ENCODE peak calls at places on chromosome 5, in eight cellular contexts. M is endothelial cell of umbilical vein, X is breast epithelium, P is tibial nerve, K is neural progenitor cell, S is left lung, Q is kidney epithelial cell, F is epithelial cell of esophagus. C is an unnamed sample.

GRCh38 chr5:154166901-154167791 is 23.4 kb upstream of the GALNT10 start:
- DNase-seq in M (no peak), Q (no peak), S (no peak), P (no peak), F (peak), X (no peak), K (peak), C (no peak)

GRCh38 chr5:19986806-19987205 is 1.2 kb downstream of the CDH18 start:
- DNase-seq in K (no peak), X (no peak), M (no peak), F (no peak), S (no peak), P (no peak), Q (no peak), C (no peak)

GRCh38 chr5:2259494-2260107 is 376.9 kb upstream of the IRX4 start:
- DNase-seq in P (no peak), M (no peak), S (no peak), X (no peak), K (no peak), F (no peak), Q (no peak), C (no peak)

GRCh38 chr5:93192107-93192506 is 388.9 kb downstream of the NR2F1-AS1 start:
- DNase-seq in M (peak), Q (peak), S (no peak), K (no peak), P (no peak), X (no peak), F (peak), C (peak)

GRCh38 chr5:140672455-140673186 is 755 bp downstream of the DND1 start:
- DNase-seq in Q (no peak), S (no peak), P (no peak), K (peak), F (no peak), M (peak), X (no peak), C (no peak)

GRCh38 chr5:157547909-157548512 is 27.6 kb downstream of the ADAM19 start:
- DNase-seq in X (no peak), F (no peak), S (no peak), K (no peak), M (no peak), Q (no peak), P (no peak), C (no peak)

GRCh38 chr5:135569755-135570452 is 8.9 kb downstream of the CXCL14 start:
- DNase-seq in X (no peak), S (no peak), Q (no peak), P (no peak), F (peak), K (peak), M (peak), C (no peak)

GRCh38 chr5:114360816-114361723 is 800 bp upstream of the KCNN2 start:
- DNase-seq in X (no peak), S (no peak), F (no peak), P (no peak), K (peak), Q (no peak), M (no peak), C (no peak)

GRCh38 chr5:77943851-77944250 is 167.7 kb upstream of the TBCA start:
- DNase-seq in X (no peak), S (no peak), P (no peak), M (no peak), K (no peak), Q (no peak), F (no peak), C (no peak)

GRCh38 chr5:144103611-144104010 is 66.8 kb downstream of the YIPF5 start:
- DNase-seq in X (no peak), Q (no peak), F (no peak), S (no peak), K (no peak), M (no peak), P (no peak), C (no peak)

GRCh38 chr5:144102361-144102760 is 68.1 kb downstream of the YIPF5 start:
- DNase-seq in Q (no peak), M (no peak), X (no peak), S (no peak), P (no peak), F (no peak), K (no peak), C (no peak)

GRCh38 chr5:144102979-144103378 is 67.5 kb downstream of the YIPF5 start:
- DNase-seq in S (no peak), K (no peak), X (no peak), M (no peak), F (no peak), P (no peak), Q (no peak), C (no peak)

GRCh38 chr5:144101616-144102015 is 68.8 kb downstream of the YIPF5 start:
- DNase-seq in F (no peak), Q (no peak), K (no peak), P (no peak), M (no peak), S (no peak), X (no peak), C (no peak)

DNA sequence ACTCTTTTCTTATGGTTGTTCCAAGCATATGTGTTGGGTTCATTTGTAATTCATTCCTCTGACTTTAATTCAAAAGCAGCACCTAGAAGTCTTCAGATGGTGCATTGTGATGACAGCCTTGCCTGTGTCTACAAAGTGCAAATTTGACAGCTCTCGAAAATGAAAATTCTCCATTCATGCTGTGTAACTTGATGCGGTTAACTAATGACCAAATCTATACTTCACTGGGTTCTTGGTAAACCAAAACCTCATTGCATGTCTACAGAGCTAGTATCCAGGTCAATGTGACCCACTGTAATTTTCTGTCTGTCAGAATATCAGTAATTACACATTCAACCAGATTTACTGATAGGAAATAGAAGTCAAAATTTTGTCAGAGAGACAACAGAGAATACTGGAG is 66.4 kb downstream of the YIPF5 start:
- DNase-seq in P (no peak), Q (no peak), X (no peak), S (no peak), K (no peak), M (no peak), F (no peak), C (no peak)
- H3K4me3 ChIP-seq in P (no peak), Q (no peak), X (no peak), S (no peak), K (no peak), M (no peak), F (no peak), C (no peak)

DNA sequence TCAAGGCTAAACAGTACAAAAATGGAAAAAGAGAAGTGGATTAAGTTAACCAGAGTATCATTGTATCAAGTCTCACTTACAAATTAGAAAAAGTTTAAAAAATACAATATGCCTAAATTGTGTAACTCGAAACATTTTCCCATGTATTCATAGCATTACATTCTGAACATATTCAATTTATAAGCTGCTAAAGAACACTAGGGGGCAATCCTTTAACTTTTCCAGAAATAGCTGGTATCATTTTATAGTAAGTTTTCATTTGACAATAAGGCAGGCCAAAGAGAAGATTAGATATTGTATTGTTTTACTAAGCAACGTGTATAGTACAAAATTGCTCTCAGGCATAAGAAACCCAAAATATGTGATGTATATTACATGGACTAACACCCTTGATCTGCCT is 234.6 kb downstream of the ADGRV1 start:
- DNase-seq in Q (no peak), P (no peak), F (no peak), M (peak), K (no peak), X (no peak), S (no peak), C (no peak)
- TF ChIP-seq CTCF in Q (no peak), P (no peak), F (no peak), M (no peak), K (no peak), X (no peak), S (no peak), C (peak)

GRCh38 chr5:146400206-146400605 is 46.9 kb upstream of the TCERG1 start:
- DNase-seq in M (no peak), Q (no peak), S (no peak), F (no peak), P (no peak), K (no peak), X (no peak), C (no peak)
- H3K4me3 ChIP-seq in M (no peak), Q (no peak), S (no peak), F (no peak), P (no peak), K (no peak), X (no peak), C (no peak)

GRCh38 chr5:112604741-112605390 is 132.8 kb upstream of the APC start:
- DNase-seq in S (no peak), Q (no peak), M (peak), P (no peak), K (peak), X (no peak), F (peak), C (no peak)
- TF ChIP-seq CTCF in S (no peak), Q (peak), M (no peak), P (no peak), K (peak), X (no peak), F (no peak), C (peak)

DNA sequence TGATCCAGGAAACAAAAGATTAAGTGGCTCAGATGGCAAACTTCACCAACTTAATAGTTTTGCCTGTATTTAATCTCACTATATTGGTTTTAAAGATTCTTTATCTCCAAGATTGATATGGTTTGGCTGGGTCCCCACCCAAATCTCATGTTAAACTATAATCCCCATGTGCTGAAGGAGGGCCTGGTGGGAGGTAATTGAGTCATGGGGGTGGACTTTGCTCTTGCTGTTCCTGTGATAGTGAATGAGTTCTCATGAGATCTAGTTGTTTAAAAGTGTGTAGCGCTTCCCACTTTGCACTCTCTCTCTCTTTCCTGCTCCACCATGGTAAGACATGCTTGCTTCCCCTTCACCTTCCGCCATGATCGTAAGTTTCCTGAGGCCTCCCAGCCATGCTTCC is 325.0 kb downstream of the NPR3 start:
- DNase-seq in X (no peak), M (no peak), S (no peak), K (no peak), F (no peak), P (no peak), Q (no peak), C (no peak)
- H3K4me3 ChIP-seq in X (no peak), M (no peak), S (no peak), K (no peak), F (no peak), P (no peak), Q (no peak), C (no peak)